ENCODE peak calls at places on chromosomes 2 and 18, in nine cellular contexts. Y is left ventricle myocardium inferior, W is brain microvascular endothelial cell, F is transverse colon, A is adrenal gland, E is bronchial epithelial cell, L is colonic mucosa, U is tibial artery, I is endothelial cell. M is an unnamed sample.

GRCh38 chr18:63992751-63993150 is 22.9 kb downstream of the SERPINB8 start:
- DNase-seq in Y (no peak), W (no peak), F (no peak), A (no peak), E (no peak), L (no peak), U (no peak), I (no peak), M (no peak)

GRCh38 chr2:65265090-65266045 is 37.7 kb downstream of the ACTR2 start:
- DNase-seq in Y (no peak), W (peak; percentile 69), F (no peak), A (peak; percentile 55), E (peak; percentile 71), L (peak; percentile 55), U (no peak), I (no peak), M (no peak)

GRCh38 chr2:46157072-46157965 is 139.9 kb upstream of the EPAS1 start:
- DNase-seq in Y (peak; percentile 44), W (no peak), F (no peak), A (no peak), E (no peak), L (no peak), U (peak; percentile 44), I (no peak), M (no peak)

GRCh38 chr18:22542400-22542835 is 124.7 kb upstream of the CTAGE1 start:
- DNase-seq in Y (peak; percentile 25), W (peak; percentile 56), F (no peak), A (peak; percentile 79), E (peak; percentile 53), L (no peak), U (peak; percentile 44), I (no peak), M (no peak)

GRCh38 chr2:217166241-217166640 is 306.4 kb upstream of the TNP1 start:
- DNase-seq in Y (no peak), W (peak; percentile 29), F (no peak), A (peak; percentile 11), E (peak; percentile 64), L (no peak), U (no peak), I (peak; percentile 14), M (no peak)

GRCh38 chr2:9796056-9796792 is 47.0 kb upstream of the TAF1B start:
- DNase-seq in Y (no peak), W (no peak), F (no peak), A (no peak), E (no peak), L (no peak), U (no peak), I (no peak), M (no peak)

GRCh38 chr2:203853271-203853670 is 14.3 kb upstream of the CTLA4 start:
- DNase-seq in Y (no peak), W (no peak), F (no peak), A (no peak), E (no peak), L (no peak), U (no peak), I (no peak), M (no peak)

GRCh38 chr2:25582079-25582830 is 91.1 kb downstream of the DTNB start:
- DNase-seq in Y (no peak), W (no peak), F (no peak), A (peak; percentile 34), E (no peak), L (no peak), U (peak; percentile 28), I (no peak), M (no peak)

GRCh38 chr2:74975016-74975415 is 16.6 kb downstream of the POLE4 start:
- DNase-seq in Y (no peak), W (no peak), F (no peak), A (peak; percentile 2), E (no peak), L (no peak), U (no peak), I (no peak), M (no peak)

GRCh38 chr2:1588994-1589611 is 155.2 kb downstream of the PXDN start:
- DNase-seq in Y (no peak), W (peak; percentile 56), F (no peak), A (no peak), E (no peak), L (no peak), U (no peak), I (no peak), M (no peak)

DNA sequence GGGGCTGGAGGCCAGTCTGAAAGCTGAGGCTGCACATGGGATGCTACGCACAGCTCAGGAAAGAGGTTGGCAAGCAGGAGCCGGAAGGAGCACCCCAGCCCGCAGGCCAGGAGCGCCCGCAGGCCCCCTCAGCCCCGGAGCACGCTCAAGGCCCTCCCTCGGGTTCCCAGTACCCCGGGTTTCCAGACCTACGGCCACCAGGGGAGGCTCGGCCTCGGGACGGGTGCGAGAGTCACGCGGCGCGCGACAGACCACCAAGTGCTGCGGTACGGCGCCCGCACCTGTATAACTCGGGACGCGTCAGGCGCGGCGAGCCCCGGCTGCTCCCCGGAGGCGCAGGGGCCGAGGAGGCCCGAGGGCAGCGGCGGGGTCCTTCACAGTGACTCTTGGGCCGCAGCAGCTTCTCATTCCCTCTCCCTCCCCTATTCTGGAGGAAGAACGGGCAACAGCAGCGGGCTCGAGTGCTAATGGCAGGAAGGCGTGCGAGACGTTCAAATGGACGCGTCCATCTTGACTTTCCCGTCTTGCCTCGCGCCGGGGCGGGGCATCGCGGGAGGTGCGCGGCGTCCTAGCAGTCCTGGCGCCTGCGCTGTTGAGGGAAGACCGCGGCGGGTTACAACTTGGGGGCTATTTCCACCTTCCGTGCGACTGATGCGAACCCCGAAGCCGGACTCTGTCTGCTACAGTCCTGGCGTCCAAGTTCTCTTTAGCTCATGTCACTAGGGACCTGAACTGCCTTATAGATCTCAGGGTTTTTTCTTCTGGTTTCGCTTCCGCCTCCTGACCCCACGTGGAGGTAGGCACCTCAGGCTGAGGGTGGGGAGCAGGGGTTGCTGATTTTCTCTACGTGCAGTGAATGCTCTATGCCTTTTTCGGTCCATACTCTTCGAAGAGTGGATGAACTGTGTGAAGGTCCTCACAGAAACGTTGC is at the start of gene ANAPC1:
- DNase-seq in Y (peak; percentile 80), W (peak; percentile 74), F (peak; percentile 86), A (peak; percentile 88), E (peak; percentile 70), L (peak; percentile 92), U (peak; percentile 85), I (peak; percentile 85), M (peak; percentile 65)
- TF ChIP-seq CTCF in Y (no peak), W (no peak), F (no peak), A (no peak), E (no peak), L (no peak), U (no peak), I (no peak), M (peak; percentile 18)

GRCh38 chr18:53862921-53863320 is 361.5 kb downstream of the MBD2 start:
- DNase-seq in Y (no peak), W (no peak), F (no peak), A (no peak), E (no peak), L (no peak), U (no peak), I (no peak), M (no peak)
- TF ChIP-seq CTCF in Y (no peak), W (no peak), F (no peak), A (no peak), E (no peak), L (no peak), U (no peak), I (no peak), M (no peak)

GRCh38 chr2:88450186-88450585 is 2.3 kb downstream of the FOXI3 start:
- DNase-seq in Y (no peak), W (no peak), F (no peak), A (no peak), E (no peak), L (no peak), U (no peak), I (no peak), M (no peak)

GRCh38 chr2:88451647-88452150 is 794 bp downstream of the FOXI3 start:
- DNase-seq in Y (no peak), W (no peak), F (no peak), A (peak; percentile 5), E (no peak), L (no peak), U (no peak), I (peak; percentile 28), M (peak; percentile 28)

GRCh38 chr2:88452151-88452851 is at the start of gene FOXI3:
- DNase-seq in Y (no peak), W (no peak), F (no peak), A (no peak), E (no peak), L (no peak), U (no peak), I (peak; percentile 22), M (peak; percentile 11)

GRCh38 chr2:88450925-88451575 is 1.4 kb downstream of the FOXI3 start:
- DNase-seq in Y (no peak), W (no peak), F (no peak), A (no peak), E (no peak), L (no peak), U (no peak), I (no peak), M (no peak)

GRCh38 chr2:88448248-88448647 is 4.2 kb downstream of the FOXI3 start:
- DNase-seq in Y (no peak), W (no peak), F (no peak), A (no peak), E (no peak), L (no peak), U (no peak), I (no peak), M (no peak)
- TF ChIP-seq CTCF in Y (no peak), W (no peak), F (no peak), A (no peak), E (no peak), L (no peak), U (no peak), I (no peak), M (no peak)

GRCh38 chr2:109164739-109165221 is 35.8 kb downstream of the SH3RF3 start:
- DNase-seq in Y (no peak), W (no peak), F (no peak), A (peak; percentile 66), E (no peak), L (no peak), U (peak; percentile 73), I (no peak), M (no peak)

GRCh38 chr2:109159096-109159495 is 30.1 kb downstream of the SH3RF3 start:
- DNase-seq in Y (no peak), W (no peak), F (no peak), A (no peak), E (no peak), L (no peak), U (no peak), I (no peak), M (no peak)

GRCh38 chr2:109166811-109167210 is 37.8 kb downstream of the SH3RF3 start:
- DNase-seq in Y (no peak), W (peak; percentile 64), F (no peak), A (no peak), E (no peak), L (no peak), U (no peak), I (no peak), M (no peak)

GRCh38 chr2:109160714-109161440 is 31.9 kb downstream of the SH3RF3 start:
- DNase-seq in Y (no peak), W (no peak), F (no peak), A (no peak), E (no peak), L (no peak), U (no peak), I (no peak), M (no peak)

DNA sequence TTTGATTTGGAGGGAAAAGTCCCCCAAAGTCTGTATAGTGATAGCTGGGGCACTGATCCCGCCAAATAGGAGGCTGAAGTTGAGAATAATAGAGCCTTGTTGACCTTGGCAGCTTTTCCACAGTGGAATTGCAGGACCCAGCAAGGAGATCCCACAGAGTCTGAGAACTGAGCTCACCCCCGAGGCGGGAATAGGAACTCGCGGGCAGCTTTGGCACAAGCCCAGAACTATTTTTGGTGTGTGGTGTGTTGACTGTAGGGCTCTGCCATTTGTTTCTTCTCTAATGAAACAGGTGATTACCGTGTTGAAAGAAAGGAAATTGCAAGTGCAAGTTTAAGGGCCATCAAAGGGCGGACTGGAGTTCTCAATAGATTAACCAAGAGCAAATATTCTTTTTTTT is 34.0 kb downstream of the SH3RF3 start:
- DNase-seq in Y (peak; percentile 64), W (peak; percentile 39), F (no peak), A (peak; percentile 34), E (no peak), L (no peak), U (peak; percentile 66), I (no peak), M (no peak)
- TF ChIP-seq CTCF in Y (peak; percentile 50), W (peak; percentile 36), F (no peak), A (no peak), E (no peak), L (no peak), U (peak; percentile 27), I (no peak), M (no peak)

M was measured in progenitor cell of endocrine pancreas.